ENCODE peak calls at places on chromosomes 3 and 15, in six cellular contexts. I is GM06990, Y is ovary, A is Peyer's patch, J is neural progenitor cell, X is astrocyte of the spinal cord. D is an unnamed sample.

GRCh38 chr15:69602095-69602494 is 149.5 kb downstream of the RPLP1 start:
- DNase-seq in A (peak; percentile 25), Y (no peak), J (no peak), I (no peak), X (no peak), D (no peak)

GRCh38 chr3:34376691-34377090 is 578.3 kb downstream of the PDCD6IP start:
- DNase-seq in J (no peak), A (no peak), X (no peak), I (no peak), Y (no peak), D (no peak)

GRCh38 chr3:127630811-127631714 is 2.1 kb downstream of the PODXL2 start:
- DNase-seq in Y (no peak), A (no peak), I (no peak), X (no peak), J (no peak), D (no peak)

GRCh38 chr15:39031596-39031995 is 467.0 kb upstream of the RASGRP1 start:
- DNase-seq in Y (no peak), J (no peak), I (no peak), A (no peak), X (no peak), D (no peak)

GRCh38 chr3:69012111-69012835 is 1.2 kb downstream of the EOGT start:
- DNase-seq in A (no peak), Y (peak; percentile 66), J (no peak), X (no peak), I (peak; percentile 21), D (peak; percentile 78)

GRCh38 chr3:132629928-132630327 is 29.7 kb downstream of the ACAD11 start:
- DNase-seq in X (peak; percentile 72), I (no peak), J (no peak), A (no peak), Y (no peak), D (no peak)

GRCh38 chr3:73848173-73848751 is 223.5 kb upstream of the PDZRN3 start:
- DNase-seq in Y (no peak), I (no peak), J (peak; percentile 51), X (peak; percentile 49), A (no peak), D (no peak)

GRCh38 chr3:155871746-155872158 is 1.3 kb downstream of the GMPS start:
- DNase-seq in A (no peak), I (no peak), Y (no peak), J (no peak), X (peak; percentile 37), D (no peak)

GRCh38 chr3:152346740-152347139 is 78.0 kb downstream of the MBNL1 start:
- DNase-seq in I (no peak), J (no peak), X (no peak), A (no peak), Y (no peak), D (no peak)

GRCh38 chr3:12478326-12478725 is 6.0 kb upstream of the TSEN2 start:
- DNase-seq in I (no peak), X (no peak), A (no peak), Y (no peak), J (no peak), D (no peak)

GRCh38 chr3:133377396-133377795 is 22.5 kb upstream of the BFSP2 start:
- DNase-seq in A (no peak), I (no peak), X (peak; percentile 65), Y (no peak), J (peak; percentile 49), D (no peak)

GRCh38 chr3:127233371-127233770 is 40.4 kb downstream of the PRR23E start:
- DNase-seq in J (peak; percentile 79), Y (no peak), A (no peak), X (no peak), I (no peak), D (no peak)

GRCh38 chr3:115658337-115659181 is 35.2 kb downstream of the GAP43 start:
- DNase-seq in X (peak; percentile 90), A (peak; percentile 86), J (peak; percentile 91), I (peak; percentile 88), Y (peak; percentile 83), D (peak; percentile 88)

GRCh38 chr15:48574187-48574586 is 71.3 kb downstream of the FBN1 start:
- DNase-seq in J (no peak), Y (no peak), I (no peak), A (no peak), X (no peak), D (no peak)

GRCh38 chr15:96126859-96127258 is 203.6 kb upstream of the NR2F2 start:
- DNase-seq in X (no peak), I (no peak), J (no peak), A (no peak), Y (no peak), D (peak; percentile 35)

GRCh38 chr3:16765661-16766060 is 119.1 kb upstream of the PLCL2 start:
- DNase-seq in A (no peak), Y (no peak), I (no peak), J (no peak), X (no peak), D (no peak)

GRCh38 chr3:134437211-134437752 is 48.5 kb downstream of the ANAPC13 start:
- DNase-seq in J (no peak), Y (no peak), I (no peak), X (no peak), A (no peak), D (no peak)

GRCh38 chr3:16504242-16504641 is 9.3 kb downstream of the RFTN1 start:
- DNase-seq in X (peak; percentile 27), I (peak; percentile 79), Y (no peak), A (no peak), J (no peak), D (no peak)

GRCh38 chr3:152609891-152610290 is 225.0 kb upstream of the P2RY1 start:
- DNase-seq in X (no peak), J (no peak), Y (no peak), A (no peak), I (no peak), D (no peak)

GRCh38 chr3:73499787-73500186 is 125.0 kb downstream of the PDZRN3 start:
- DNase-seq in I (peak; percentile 25), Y (no peak), X (peak; percentile 38), J (no peak), A (no peak), D (no peak)

GRCh38 chr3:142318331-142318730 is 92.9 kb upstream of the GK5 start:
- DNase-seq in A (no peak), I (no peak), Y (no peak), X (peak; percentile 20), J (no peak), D (no peak)

GRCh38 chr3:14423197-14423743 is 20.9 kb downstream of the SLC6A6 start:
- DNase-seq in A (peak; percentile 82), J (no peak), Y (no peak), X (no peak), I (no peak), D (no peak)

GRCh38 chr15:70792171-70792573 is 28.8 kb upstream of the UACA start:
- DNase-seq in A (no peak), X (peak; percentile 62), Y (no peak), J (no peak), I (no peak), D (no peak)

GRCh38 chr15:70796516-70797310 is 33.4 kb upstream of the UACA start:
- DNase-seq in Y (peak; percentile 22), A (no peak), X (no peak), J (no peak), I (no peak), D (no peak)

GRCh38 chr15:70793694-70794093 is 30.3 kb upstream of the UACA start:
- DNase-seq in A (no peak), I (no peak), X (no peak), J (no peak), Y (no peak), D (no peak)

GRCh38 chr15:70795311-70795665 is 31.9 kb upstream of the UACA start:
- DNase-seq in Y (no peak), X (peak; percentile 96), A (no peak), J (no peak), I (no peak), D (no peak)

DNA sequence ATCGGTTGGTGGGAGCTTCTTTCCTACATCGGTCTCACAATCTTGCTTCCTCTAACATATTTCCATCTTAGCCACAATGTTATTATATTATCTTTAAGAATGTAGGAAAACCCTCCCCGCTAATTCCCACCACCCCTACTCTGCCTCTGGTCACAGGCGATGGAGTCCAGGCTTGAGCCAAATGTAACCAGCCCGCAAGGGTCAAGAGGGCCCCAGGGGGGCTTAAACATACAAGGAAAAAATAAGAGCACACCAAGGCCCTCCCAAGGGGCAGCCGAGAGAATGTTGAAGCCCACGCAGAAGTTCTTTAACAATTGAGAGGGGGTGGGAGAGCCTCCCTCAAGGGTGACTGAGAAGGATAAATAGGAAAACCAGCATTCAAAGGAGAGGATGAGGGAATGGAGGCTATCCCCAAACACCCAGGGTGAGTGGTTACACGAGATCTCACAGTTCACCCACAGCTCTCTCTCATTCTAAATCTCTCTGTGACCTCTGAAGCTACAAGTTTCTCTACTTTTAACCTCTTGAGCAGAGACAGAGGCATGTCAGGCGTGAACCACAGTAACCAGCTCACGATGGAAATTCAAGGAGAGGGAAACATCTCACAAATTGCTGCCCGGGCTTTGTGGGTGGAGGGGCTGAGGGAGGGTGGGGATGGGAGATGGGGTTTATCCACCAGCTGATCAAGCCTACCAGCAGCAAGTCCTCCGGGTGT is 31.4 kb upstream of the UACA start:
- DNase-seq in A (no peak), J (no peak), X (peak; percentile 88), I (no peak), Y (no peak), D (no peak)
- H3K4me3 ChIP-seq in A (no peak overlapping the region), J (no peak overlapping the region), X (peak overlapping the region; percentile 4), I (no peak overlapping the region), Y (no peak overlapping the region), D (no peak overlapping the region)

GRCh38 chr15:34259557-34259956 is 34.7 kb downstream of the EMC4 start:
- DNase-seq in X (no peak), A (no peak), J (no peak), I (no peak), Y (no peak), D (peak; percentile 26)

GRCh38 chr15:34266751-34267150 is 41.9 kb downstream of the EMC4 start:
- DNase-seq in X (no peak), I (no peak), A (no peak), Y (no peak), J (no peak), D (no peak)

GRCh38 chr15:34264070-34264469 is 39.3 kb downstream of the EMC4 start:
- DNase-seq in Y (no peak), A (no peak), X (no peak), I (no peak), J (no peak), D (no peak)

DNA sequence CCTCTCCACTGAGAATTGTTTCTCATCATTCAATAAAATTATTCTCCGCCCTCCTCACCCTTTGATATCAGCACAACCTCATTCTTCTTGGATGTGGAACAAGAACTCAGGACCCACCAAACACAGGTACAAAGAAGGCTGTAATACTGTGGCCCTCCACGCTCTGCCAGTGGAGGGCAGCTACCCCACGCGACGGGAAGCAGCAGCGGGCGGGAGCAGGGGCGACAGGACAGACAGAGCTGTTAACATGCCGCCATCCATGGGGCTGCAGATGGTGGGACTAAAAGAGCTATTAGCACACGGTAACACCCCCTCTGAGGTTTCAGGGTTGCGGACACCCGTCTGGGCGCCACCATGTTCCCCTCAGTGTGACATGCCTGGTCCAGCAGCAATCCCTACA is 37.5 kb downstream of the EMC4 start:
- DNase-seq in I (no peak), J (peak; percentile 4), A (no peak), X (no peak), Y (no peak), D (no peak)
- H3K4me3 ChIP-seq in I (no peak overlapping the region), J (no peak overlapping the region), A (no peak overlapping the region), X (no peak overlapping the region), Y (no peak overlapping the region), D (no peak overlapping the region)

GRCh38 chr3:164460851-164461250 is 617.4 kb downstream of the SI start:
- DNase-seq in J (no peak), X (no peak), I (no peak), A (no peak), Y (no peak), D (no peak)
- H3K4me3 ChIP-seq in J (no peak overlapping the region), X (no peak overlapping the region), I (no peak overlapping the region), A (no peak overlapping the region), Y (no peak overlapping the region), D (no peak overlapping the region)

GRCh38 chr15:40160021-40160420 is 848 bp upstream of the BUB1B start:
- DNase-seq in Y (no peak), A (no peak), X (no peak), J (no peak), I (no peak), D (no peak)
- H3K4me3 ChIP-seq in Y (no peak overlapping the region), A (no peak overlapping the region), X (no peak overlapping the region), J (no peak overlapping the region), I (no peak overlapping the region), D (no peak overlapping the region)